ENCODE peak calls at places on chromosome 13, in seven cellular contexts. One of them, this sample, is unnamed.

GRCh38 chr13:27595055-27595811 is 25.1 kb downstream of the LNX2 start:
- DNase-seq in body of pancreas: no peak
- DNase-seq in colonic mucosa: no peak
- DNase-seq in uterus: no peak
- DNase-seq in tibial nerve: no peak
- DNase-seq in A549: no peak
- DNase-seq in sigmoid colon: no peak
- DNase-seq in this sample: no peak

GRCh38 chr13:70330697-70331361 is 222.6 kb upstream of the KLHL1 start:
- DNase-seq in body of pancreas: no peak
- DNase-seq in colonic mucosa: no peak
- DNase-seq in uterus: no peak
- DNase-seq in tibial nerve: no peak
- DNase-seq in A549: no peak
- DNase-seq in sigmoid colon: no peak
- DNase-seq in this sample: no peak

GRCh38 chr13:110444226-110444653 is 117.3 kb downstream of the RAB20 start:
- DNase-seq in body of pancreas: no peak
- DNase-seq in colonic mucosa: no peak
- DNase-seq in uterus: peak; percentile 36
- DNase-seq in tibial nerve: no peak
- DNase-seq in A549: no peak
- DNase-seq in sigmoid colon: peak; percentile 83
- DNase-seq in this sample: peak; percentile 29

GRCh38 chr13:47188802-47189201 is 291.9 kb upstream of the HTR2A start:
- DNase-seq in body of pancreas: no peak
- DNase-seq in colonic mucosa: no peak
- DNase-seq in uterus: no peak
- DNase-seq in tibial nerve: no peak
- DNase-seq in A549: no peak
- DNase-seq in sigmoid colon: no peak
- DNase-seq in this sample: peak; percentile 30

GRCh38 chr13:33284016-33284415 is 1.5 kb downstream of the STARD13 start:
- DNase-seq in body of pancreas: no peak
- DNase-seq in colonic mucosa: no peak
- DNase-seq in uterus: no peak
- DNase-seq in tibial nerve: no peak
- DNase-seq in A549: no peak
- DNase-seq in sigmoid colon: no peak
- DNase-seq in this sample: no peak

GRCh38 chr13:99751517-99752199 is 219.9 kb downstream of the ZIC5 start:
- DNase-seq in body of pancreas: no peak
- DNase-seq in colonic mucosa: peak; percentile 61
- DNase-seq in uterus: no peak
- DNase-seq in tibial nerve: no peak
- DNase-seq in A549: no peak
- DNase-seq in sigmoid colon: no peak
- DNase-seq in this sample: no peak

GRCh38 chr13:25062479-25062878 is 33.5 kb upstream of the PABPC3 start:
- DNase-seq in body of pancreas: no peak
- DNase-seq in colonic mucosa: no peak
- DNase-seq in uterus: no peak
- DNase-seq in tibial nerve: no peak
- DNase-seq in A549: peak; percentile 12
- DNase-seq in sigmoid colon: no peak
- DNase-seq in this sample: no peak

GRCh38 chr13:73672492-73672891 is 461.7 kb downstream of the KLF12 start:
- DNase-seq in body of pancreas: no peak
- DNase-seq in colonic mucosa: peak; percentile 47
- DNase-seq in uterus: no peak
- DNase-seq in tibial nerve: no peak
- DNase-seq in A549: peak; percentile 46
- DNase-seq in sigmoid colon: no peak
- DNase-seq in this sample: no peak

GRCh38 chr13:24684600-24684998 is 4.4 kb downstream of the ATP12A start:
- DNase-seq in body of pancreas: no peak
- DNase-seq in colonic mucosa: no peak
- DNase-seq in uterus: no peak
- DNase-seq in tibial nerve: no peak
- DNase-seq in A549: no peak
- DNase-seq in sigmoid colon: no peak
- DNase-seq in this sample: no peak

GRCh38 chr13:86193281-86193680 is 394.1 kb upstream of the SLITRK6 start:
- DNase-seq in body of pancreas: no peak
- DNase-seq in colonic mucosa: no peak
- DNase-seq in uterus: no peak
- DNase-seq in tibial nerve: no peak
- DNase-seq in A549: no peak
- DNase-seq in sigmoid colon: no peak
- DNase-seq in this sample: no peak

DNA sequence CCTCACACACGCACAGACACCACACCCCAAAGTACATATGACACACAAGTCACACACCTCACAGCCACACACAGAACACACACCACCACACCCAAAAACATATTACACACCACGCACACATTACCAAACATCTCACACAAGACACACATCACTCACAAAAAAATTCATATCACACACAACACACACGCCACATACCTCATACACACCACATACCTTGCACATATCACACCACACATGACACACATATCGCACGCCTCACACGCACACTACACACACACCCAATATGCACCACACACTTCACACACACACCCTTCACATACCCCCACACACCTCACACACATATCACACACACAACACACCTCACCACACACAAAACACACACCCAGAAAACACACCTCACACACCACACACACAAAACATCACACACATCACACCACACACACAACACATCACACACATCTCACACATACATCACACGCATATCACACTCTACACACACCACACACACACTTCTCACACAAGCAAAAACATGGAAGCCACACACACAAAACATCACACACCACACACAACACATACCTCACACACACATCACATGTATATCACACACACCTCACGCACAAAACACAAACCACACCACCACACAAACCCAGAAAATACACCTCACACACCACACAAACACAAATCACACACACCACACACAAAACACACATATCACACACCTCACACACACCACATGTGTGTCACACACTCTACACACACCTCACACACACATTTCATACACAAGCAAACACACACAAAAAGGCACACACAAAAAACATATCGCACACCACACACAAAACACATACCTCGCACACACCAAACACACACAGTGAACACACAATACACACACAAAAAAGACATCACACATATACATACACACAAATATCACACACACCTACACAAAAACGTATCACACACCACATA is 132.1 kb downstream of the CRYL1 start:
- DNase-seq in body of pancreas: no peak
- DNase-seq in colonic mucosa: no peak
- DNase-seq in uterus: no peak
- DNase-seq in tibial nerve: no peak
- DNase-seq in A549: no peak
- DNase-seq in sigmoid colon: no peak
- DNase-seq in this sample: no peak
- H3K4me3 ChIP-seq in body of pancreas: no peak overlapping the region
- H3K4me3 ChIP-seq in colonic mucosa: no peak overlapping the region
- H3K4me3 ChIP-seq in uterus: no peak overlapping the region
- H3K4me3 ChIP-seq in tibial nerve: no peak overlapping the region
- H3K4me3 ChIP-seq in A549: no peak overlapping the region
- H3K4me3 ChIP-seq in sigmoid colon: no peak overlapping the region
- H3K4me3 ChIP-seq in this sample: no peak overlapping the region

GRCh38 chr13:30673669-30674521 is 56.2 kb downstream of the USPL1 start:
- DNase-seq in body of pancreas: peak; percentile 88
- DNase-seq in colonic mucosa: peak; percentile 88
- DNase-seq in uterus: peak; percentile 86
- DNase-seq in tibial nerve: peak; percentile 87
- DNase-seq in A549: peak; percentile 88
- DNase-seq in sigmoid colon: peak; percentile 91
- DNase-seq in this sample: peak; percentile 87

GRCh38 chr13:30681489-30682242 is 53.7 kb upstream of the ALOX5AP start:
- DNase-seq in body of pancreas: no peak
- DNase-seq in colonic mucosa: no peak
- DNase-seq in uterus: no peak
- DNase-seq in tibial nerve: no peak
- DNase-seq in A549: no peak
- DNase-seq in sigmoid colon: no peak
- DNase-seq in this sample: no peak

GRCh38 chr13:30685320-30685859 is 50.0 kb upstream of the ALOX5AP start:
- DNase-seq in body of pancreas: no peak
- DNase-seq in colonic mucosa: peak; percentile 41
- DNase-seq in uterus: no peak
- DNase-seq in tibial nerve: no peak
- DNase-seq in A549: no peak
- DNase-seq in sigmoid colon: no peak
- DNase-seq in this sample: no peak

GRCh38 chr13:30676672-30677071 is 58.7 kb upstream of the ALOX5AP start:
- DNase-seq in body of pancreas: no peak
- DNase-seq in colonic mucosa: no peak
- DNase-seq in uterus: no peak
- DNase-seq in tibial nerve: no peak
- DNase-seq in A549: peak; percentile 36
- DNase-seq in sigmoid colon: no peak
- DNase-seq in this sample: no peak

DNA sequence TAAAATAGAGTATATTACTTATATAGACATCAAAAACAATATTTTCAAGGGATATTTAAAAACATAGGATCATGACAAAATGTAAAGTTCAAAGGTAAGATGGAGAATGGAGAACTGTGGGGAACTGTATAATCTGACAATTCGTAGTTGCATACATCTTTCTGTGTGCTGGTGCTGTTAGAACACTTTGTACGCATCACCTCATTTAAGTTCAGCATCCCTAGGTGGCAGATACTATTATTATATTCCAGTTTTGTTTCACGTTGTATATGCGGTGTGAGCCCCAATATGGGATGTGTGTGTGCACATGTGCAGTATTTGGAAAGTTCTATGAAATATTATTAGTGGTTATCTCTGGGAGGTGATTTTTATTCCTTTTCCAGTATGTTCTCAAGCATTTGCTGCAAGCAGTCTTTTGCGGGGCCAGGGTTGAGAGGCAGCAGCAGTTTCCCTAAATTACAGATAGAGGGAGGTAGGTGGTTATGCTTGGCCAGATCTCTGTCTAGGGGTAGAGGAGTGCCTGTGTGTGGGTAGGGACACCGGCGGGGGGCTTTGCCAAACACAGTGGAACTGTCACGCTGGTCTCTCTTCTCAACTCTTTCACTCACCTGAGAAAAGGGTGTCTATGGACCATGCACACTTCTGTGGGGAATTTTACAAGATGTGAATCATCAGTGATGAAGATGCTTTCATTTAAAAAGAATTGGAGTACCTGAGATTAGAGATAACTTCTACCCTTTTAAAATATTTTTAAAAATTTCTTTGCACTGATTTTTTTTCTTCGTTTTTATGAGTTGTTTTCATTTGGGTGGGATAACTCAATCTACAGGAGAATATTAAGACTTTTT is 55.6 kb upstream of the ALOX5AP start:
- DNase-seq in body of pancreas: no peak
- DNase-seq in colonic mucosa: no peak
- DNase-seq in uterus: no peak
- DNase-seq in tibial nerve: no peak
- DNase-seq in A549: peak; percentile 40
- DNase-seq in sigmoid colon: no peak
- DNase-seq in this sample: no peak
- TF ChIP-seq CTCF in body of pancreas: peak; percentile 42
- TF ChIP-seq CTCF in colonic mucosa: no peak
- TF ChIP-seq CTCF in uterus: peak; percentile 48
- TF ChIP-seq CTCF in tibial nerve: peak; percentile 46
- TF ChIP-seq CTCF in A549: peak; percentile 47
- TF ChIP-seq CTCF in sigmoid colon: no peak
- TF ChIP-seq CTCF in this sample: peak; percentile 65

GRCh38 chr13:52736891-52737290 is 2.7 kb downstream of the CNMD start:
- DNase-seq in body of pancreas: no peak
- DNase-seq in colonic mucosa: no peak
- DNase-seq in uterus: no peak
- DNase-seq in tibial nerve: no peak
- DNase-seq in A549: no peak
- DNase-seq in sigmoid colon: no peak
- DNase-seq in this sample: no peak

GRCh38 chr13:52739468-52740071 is at the start of gene CNMD:
- DNase-seq in body of pancreas: no peak
- DNase-seq in colonic mucosa: no peak
- DNase-seq in uterus: no peak
- DNase-seq in tibial nerve: no peak
- DNase-seq in A549: no peak
- DNase-seq in sigmoid colon: no peak
- DNase-seq in this sample: no peak

GRCh38 chr13:52737900-52738299 is 1.7 kb downstream of the CNMD start:
- DNase-seq in body of pancreas: no peak
- DNase-seq in colonic mucosa: no peak
- DNase-seq in uterus: no peak
- DNase-seq in tibial nerve: no peak
- DNase-seq in A549: no peak
- DNase-seq in sigmoid colon: no peak
- DNase-seq in this sample: no peak

GRCh38 chr13:52738719-52739467 is 727 bp downstream of the CNMD start:
- DNase-seq in body of pancreas: peak; percentile 18
- DNase-seq in colonic mucosa: no peak
- DNase-seq in uterus: no peak
- DNase-seq in tibial nerve: no peak
- DNase-seq in A549: no peak
- DNase-seq in sigmoid colon: no peak
- DNase-seq in this sample: no peak

GRCh38 chr13:52737451-52737850 is 2.2 kb downstream of the CNMD start:
- DNase-seq in body of pancreas: no peak
- DNase-seq in colonic mucosa: no peak
- DNase-seq in uterus: no peak
- DNase-seq in tibial nerve: no peak
- DNase-seq in A549: no peak
- DNase-seq in sigmoid colon: no peak
- DNase-seq in this sample: no peak
- H3K27ac ChIP-seq in body of pancreas: no peak overlapping the region
- H3K27ac ChIP-seq in colonic mucosa: no peak overlapping the region
- H3K27ac ChIP-seq in uterus: no peak overlapping the region
- H3K27ac ChIP-seq in tibial nerve: no peak overlapping the region
- H3K27ac ChIP-seq in A549: no peak overlapping the region
- H3K27ac ChIP-seq in sigmoid colon: no peak overlapping the region
- H3K27ac ChIP-seq in this sample: no peak overlapping the region

DNA sequence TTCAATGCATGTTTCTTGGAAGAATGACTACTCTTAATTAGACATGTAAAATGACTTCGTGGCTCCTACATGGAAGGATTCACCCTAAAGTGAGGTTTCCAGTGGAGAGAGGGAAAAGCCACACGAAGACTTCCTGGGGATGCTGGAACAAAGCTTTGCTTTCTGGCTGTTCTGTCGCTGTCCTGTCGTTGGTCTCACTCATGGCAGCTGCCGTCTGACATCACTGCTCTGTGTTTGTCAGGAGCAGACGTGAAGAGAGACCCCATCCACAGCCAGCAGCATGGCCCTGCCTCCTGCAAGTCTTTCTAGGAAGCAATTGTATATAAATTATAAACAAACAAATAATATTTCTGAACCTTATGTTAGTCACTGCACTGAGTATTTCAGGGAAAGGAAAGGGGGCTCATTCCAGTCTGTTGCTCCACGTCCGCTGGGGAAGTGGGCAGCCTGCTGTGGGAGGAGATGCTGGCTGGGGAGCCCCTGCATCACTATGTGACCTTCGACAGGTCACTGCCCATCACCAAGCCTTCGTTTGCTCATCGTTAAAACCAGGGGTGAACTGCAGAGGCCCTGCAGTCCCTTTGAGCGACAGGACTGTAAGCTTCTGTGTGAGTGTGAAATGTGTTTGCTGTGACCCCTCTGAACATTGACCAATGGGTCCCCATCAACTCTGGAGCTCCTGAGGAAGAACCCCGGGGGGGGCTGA is 151.0 kb downstream of the DCT start:
- DNase-seq in body of pancreas: no peak
- DNase-seq in colonic mucosa: no peak
- DNase-seq in uterus: no peak
- DNase-seq in tibial nerve: no peak
- DNase-seq in A549: no peak
- DNase-seq in sigmoid colon: no peak
- DNase-seq in this sample: no peak
- H3K4me3 ChIP-seq in body of pancreas: no peak overlapping the region
- H3K4me3 ChIP-seq in colonic mucosa: no peak overlapping the region
- H3K4me3 ChIP-seq in uterus: no peak overlapping the region
- H3K4me3 ChIP-seq in tibial nerve: no peak overlapping the region
- H3K4me3 ChIP-seq in A549: no peak overlapping the region
- H3K4me3 ChIP-seq in sigmoid colon: no peak overlapping the region
- H3K4me3 ChIP-seq in this sample: no peak overlapping the region